ENCODE peak calls at places on chromosome 1, in four cellular contexts. W is stimulated activated CD8-positive, alpha-beta memory T cell treated with anti-CD3 and anti-CD28 coated beads, Interleukin-4, amount 100 ng/mL, for 4 hours; S is activated naive CD8-positive, alpha-beta T cell treated with anti-CD3 and anti-CD28 coated beads, Interleukin-2, amount 50 U/mL, for 24 hours; V is NCI-H774. B is an unnamed sample.

GRCh38 chr1:231883382-231883781 is 256.8 kb downstream of the DISC1 start:
- DNase-seq in W (no peak), S (no peak), V (peak; percentile 17), B (no peak)

GRCh38 chr1:169327875-169328274 is 39.7 kb downstream of the NME7 start:
- DNase-seq in W (no peak), S (no peak), V (no peak), B (no peak)

GRCh38 chr1:245561659-245562234 is 407.0 kb downstream of the KIF26B start:
- DNase-seq in W (no peak), S (no peak), V (no peak), B (no peak)

GRCh38 chr1:22814176-22815042 is 103.8 kb downstream of the EPHB2 start:
- DNase-seq in W (no peak), S (no peak), V (peak; percentile 1), B (no peak)

GRCh38 chr1:200154069-200154767 is 126.7 kb downstream of the NR5A2 start:
- DNase-seq in W (peak; percentile 14), S (peak; percentile 42), V (no peak), B (no peak)

GRCh38 chr1:46041551-46041950 is 90.9 kb downstream of the PIK3R3 start:
- DNase-seq in W (no peak), S (no peak), V (peak; percentile 28), B (no peak)

GRCh38 chr1:235259133-235259778 is 68.7 kb downstream of the ARID4B start:
- DNase-seq in W (no peak), S (no peak), V (no peak), B (no peak)

GRCh38 chr1:204093756-204094155 is 20.8 kb downstream of the SOX13 start:
- DNase-seq in W (no peak), S (no peak), V (no peak), B (no peak)

GRCh38 chr1:34060331-34060730 is 104.7 kb downstream of the CSMD2 start:
- DNase-seq in W (no peak), S (no peak), V (no peak), B (no peak)

GRCh38 chr1:207801819-207802218 is 50.0 kb downstream of the CD46 start:
- DNase-seq in W (no peak), S (no peak), V (no peak), B (no peak)

GRCh38 chr1:11295905-11296304 is 22.9 kb downstream of the UBIAD1 start:
- DNase-seq in W (no peak), S (no peak), V (no peak), B (no peak)